ENCODE peak calls at places on chromosomes 12 and 14, in four cellular contexts. J, F, U and I are unnamed samples.

GRCh38 chr12:109347579-109347978 is at the start of gene MYO1H:
- DNase-seq in U (no peak), F (no peak), J (no peak), I (no peak)

GRCh38 chr12:130788515-130788914 is 50.5 kb downstream of the STX2 start:
- DNase-seq in J (no peak), U (no peak), F (peak; percentile 78), I (no peak)

GRCh38 chr12:80195143-80195726 is 95.9 kb downstream of the OTOGL start:
- DNase-seq in F (peak; percentile 77), U (peak; percentile 76), J (peak; percentile 59), I (peak; percentile 67)

GRCh38 chr12:98856897-98857540 is 211.9 kb downstream of the APAF1 start:
- DNase-seq in U (peak; percentile 20), F (peak; percentile 97), J (no peak), I (peak; percentile 84)

GRCh38 chr14:61212546-61212945 is 68.6 kb downstream of the TMEM30B start:
- DNase-seq in U (no peak), F (no peak), J (no peak), I (no peak)

GRCh38 chr12:95070378-95070777 is 3.0 kb downstream of the NR2C1 start:
- DNase-seq in F (no peak), J (no peak), U (no peak), I (no peak)

GRCh38 chr12:77388611-77389265 is 323.4 kb upstream of the E2F7 start:
- DNase-seq in U (no peak), J (peak; percentile 27), F (no peak), I (no peak)

GRCh38 chr12:120687570-120688289 is 781 bp downstream of the MLEC start:
- DNase-seq in F (peak; percentile 75), U (no peak), J (no peak), I (no peak)

GRCh38 chr12:94831081-94831747 is 172.3 kb downstream of the NDUFA12 start:
- DNase-seq in F (no peak), J (no peak), U (no peak), I (no peak)

GRCh38 chr14:90168425-90169105 is 87.8 kb upstream of the PSMC1 start:
- DNase-seq in F (no peak), U (no peak), J (peak; percentile 7), I (no peak)

GRCh38 chr14:72961579-72962335 is 35.5 kb downstream of the DCAF4 start:
- DNase-seq in U (no peak), F (no peak), J (no peak), I (no peak)

GRCh38 chr12:102740157-102741032 is 176.6 kb downstream of the PAH start:
- DNase-seq in J (peak; percentile 7), F (no peak), U (peak; percentile 60), I (peak; percentile 16)

GRCh38 chr14:70886421-70887206 is 20.6 kb upstream of the PCNX1 start:
- DNase-seq in U (no peak), F (no peak), J (no peak), I (no peak)

GRCh38 chr12:9806714-9807113 is 20.6 kb upstream of the KLRF1 start:
- DNase-seq in U (no peak), F (no peak), J (no peak), I (no peak)

GRCh38 chr14:71119075-71119474 is 211.8 kb downstream of the PCNX1 start:
- DNase-seq in U (no peak), F (no peak), J (no peak), I (no peak)

GRCh38 chr14:75317148-75317547 is 38.5 kb downstream of the FOS start:
- DNase-seq in U (no peak), J (no peak), F (no peak), I (no peak)

GRCh38 chr12:105409881-105410471 is 79.5 kb downstream of the C12orf75 start:
- DNase-seq in F (peak; percentile 47), U (peak; percentile 73), J (no peak), I (no peak)

GRCh38 chr14:82879949-82880535 is 1346.4 kb upstream of the SEL1L start:
- DNase-seq in U (no peak), F (no peak), J (no peak), I (no peak)

GRCh38 chr14:77882631-77883030 is 82.7 kb downstream of the ADCK1 start:
- DNase-seq in J (peak; percentile 22), U (no peak), F (no peak), I (no peak)

GRCh38 chr14:45261209-45261608 is 8.2 kb upstream of the MIS18BP1 start:
- DNase-seq in F (no peak), U (no peak), J (no peak), I (no peak)

GRCh38 chr12:50740307-50740706 is 23.6 kb upstream of the ATF1 start:
- DNase-seq in U (no peak), J (no peak), F (no peak), I (no peak)

GRCh38 chr14:49505026-49505766 is 81.0 kb downstream of the RPS29 start:
- DNase-seq in J (no peak), U (no peak), F (no peak), I (no peak)

GRCh38 chr12:64877363-64878004 is 53.0 kb downstream of the TBC1D30 start:
- DNase-seq in F (no peak), J (no peak), U (no peak), I (no peak)

GRCh38 chr12:11819643-11820042 is 170.2 kb downstream of the ETV6 start:
- DNase-seq in U (no peak), J (no peak), F (no peak), I (no peak)

GRCh38 chr14:86357866-86358265 is 827.9 kb downstream of the FLRT2 start:
- DNase-seq in U (no peak), J (no peak), F (no peak), I (no peak)

GRCh38 chr12:1217191-1217949 is 226.3 kb downstream of the ERC1 start:
- DNase-seq in J (peak; percentile 70), F (no peak), U (peak; percentile 38), I (peak; percentile 33)

GRCh38 chr12:82862069-82862841 is 175.5 kb downstream of the TMTC2 start:
- DNase-seq in J (peak; percentile 12), U (peak; percentile 40), F (no peak), I (no peak)

GRCh38 chr12:71460318-71460717 is 20.7 kb downstream of the LGR5 start:
- DNase-seq in U (no peak), J (no peak), F (no peak), I (no peak)

GRCh38 chr14:53152909-53153701 is at the start of gene DDHD1:
- DNase-seq in U (peak; percentile 87), J (peak; percentile 65), F (peak; percentile 90), I (no peak)

GRCh38 chr12:81330480-81330879 is 252.6 kb downstream of the ACSS3 start:
- DNase-seq in F (no peak), J (no peak), U (peak; percentile 39), I (no peak)
- TF ChIP-seq CTCF in F (peak; percentile 58), J (no peak), U (peak; percentile 50), I (no peak)

GRCh38 chr14:32128703-32129102 is 51.6 kb downstream of the ARHGAP5 start:
- DNase-seq in J (no peak), F (no peak), U (no peak), I (no peak)

GRCh38 chr14:32134448-32135070 is 57.5 kb downstream of the ARHGAP5 start:
- DNase-seq in J (peak; percentile 21), U (peak; percentile 65), F (no peak), I (peak; percentile 18)

DNA sequence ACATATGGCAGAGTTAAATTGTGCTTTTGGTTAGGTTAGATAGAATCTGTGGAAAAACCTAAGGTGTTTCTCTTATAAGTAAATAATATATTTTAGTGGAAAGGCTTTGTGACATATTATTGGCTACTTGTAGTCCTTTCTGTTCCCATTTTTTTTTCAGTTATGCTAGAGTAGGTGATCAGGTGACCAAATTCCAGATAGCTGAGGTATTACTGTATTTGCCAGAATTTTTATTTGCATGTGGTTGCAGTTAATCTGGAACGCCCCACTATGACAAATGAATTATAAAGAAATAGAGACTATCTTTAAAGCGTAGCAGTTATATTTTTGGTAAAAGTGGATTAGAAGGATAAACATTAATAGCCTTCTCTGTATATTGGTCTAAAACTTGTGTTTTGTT is 52.0 kb downstream of the ARHGAP5 start:
- DNase-seq in F (no peak), J (peak; percentile 20), U (no peak), I (peak; percentile 77)
- H3K4me3 ChIP-seq in F (peak overlapping the region; percentile 70), J (no peak overlapping the region), U (no peak overlapping the region), I (no peak overlapping the region)

GRCh38 chr12:122659579-122659978 is 43.6 kb downstream of the HCAR2 start:
- DNase-seq in J (no peak), F (no peak), U (no peak), I (no peak)

GRCh38 chr12:122661246-122661645 is 41.9 kb downstream of the HCAR2 start:
- DNase-seq in J (no peak), U (no peak), F (no peak), I (no peak)

GRCh38 chr12:122651520-122652224 is 51.5 kb downstream of the HCAR2 start:
- DNase-seq in F (no peak), U (no peak), J (no peak), I (no peak)

GRCh38 chr12:122661938-122662337 is 41.2 kb downstream of the HCAR2 start:
- DNase-seq in U (no peak), F (no peak), J (no peak), I (no peak)

DNA sequence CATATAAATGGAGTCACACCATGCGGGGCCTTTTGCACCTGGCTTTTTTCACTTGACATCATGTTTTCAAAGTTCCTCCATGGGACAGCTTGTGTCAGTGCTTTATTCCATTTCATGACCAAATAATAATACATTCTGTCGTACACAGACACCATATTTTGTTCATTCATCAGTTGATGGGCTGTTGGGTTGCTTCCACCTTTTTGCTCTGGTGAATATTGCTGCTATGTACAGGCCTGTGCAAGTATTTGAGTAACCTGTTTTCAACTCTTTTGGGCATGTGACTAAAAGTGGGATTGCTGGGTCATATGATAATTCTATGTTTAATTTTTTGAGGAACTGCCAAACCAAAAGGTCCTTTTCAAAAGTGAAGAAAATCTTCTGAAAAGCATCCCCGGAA is 46.9 kb downstream of the HCAR2 start:
- DNase-seq in U (no peak), F (no peak), J (no peak), I (no peak)
- TF ChIP-seq CTCF in U (no peak), F (no peak), J (no peak), I (no peak)

DNA sequence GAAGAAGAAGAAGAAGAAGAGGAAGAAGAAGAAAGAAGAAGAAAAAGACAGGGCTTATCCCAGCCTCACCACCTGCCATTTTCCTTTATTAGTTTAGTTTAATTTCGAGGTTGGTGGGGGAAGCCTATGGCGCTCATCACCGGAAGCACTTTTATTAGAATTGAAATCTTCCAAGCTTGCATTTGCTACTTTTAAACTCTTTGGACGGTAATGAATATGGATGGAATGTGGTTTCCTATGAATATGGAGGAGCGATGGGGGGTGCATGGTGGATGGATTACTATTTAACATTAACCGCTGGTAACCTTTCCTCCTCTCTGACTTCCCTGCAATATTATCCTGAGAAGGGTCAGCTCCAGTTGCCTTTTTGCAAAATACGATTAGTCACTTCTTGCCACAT is 424.4 kb downstream of the VRK1 start:
- DNase-seq in U (peak; percentile 84), F (no peak), J (no peak), I (no peak)
- H3K4me3 ChIP-seq in U (no peak overlapping the region), F (no peak overlapping the region), J (no peak overlapping the region), I (no peak overlapping the region)

GRCh38 chr14:36105401-36105800 is 71.1 kb downstream of the PTCSC3 start:
- DNase-seq in U (peak; percentile 44), J (no peak), F (peak; percentile 76), I (no peak)
- TF ChIP-seq CTCF in U (peak; percentile 45), J (no peak), F (peak; percentile 81), I (no peak)